ENCODE peak calls at places on chromosomes 1 and 21, in six cellular contexts. T, P, M, H, G and I are unnamed samples.

GRCh38 chr21:42094811-42095210 is 23.7 kb downstream of the UMODL1 start:
- DNase-seq in T (no peak), M (no peak), H (no peak), G (no peak), P (no peak), I (no peak)

GRCh38 chr1:118366296-118366695 is 181.3 kb upstream of the SPAG17 start:
- DNase-seq in G (no peak), T (no peak), H (no peak), M (no peak), P (no peak), I (no peak)

GRCh38 chr1:119659628-119660027 is 11.6 kb upstream of the ZNF697 start:
- DNase-seq in T (no peak), M (no peak), H (no peak), G (no peak), P (no peak), I (no peak)

GRCh38 chr1:181121498-181121897 is 33.0 kb downstream of the IER5 start:
- DNase-seq in G (no peak), T (no peak), H (no peak), M (no peak), P (no peak), I (no peak)

GRCh38 chr1:119859647-119860046 is 36.7 kb downstream of the ADAM30 start:
- DNase-seq in P (no peak), T (peak), M (no peak), G (no peak), H (peak), I (no peak)

GRCh38 chr1:40404670-40405462 is 31.3 kb downstream of the SMAP2 start:
- DNase-seq in T (peak), P (no peak), M (peak), H (peak), G (no peak), I (peak)

GRCh38 chr1:96651517-96651916 is 70.1 kb upstream of the PTBP2 start:
- DNase-seq in H (no peak), M (no peak), P (no peak), T (no peak), G (no peak), I (no peak)

GRCh38 chr1:20158358-20159070 is 19.4 kb downstream of the PLA2G2F start:
- DNase-seq in T (no peak), H (no peak), M (no peak), G (no peak), P (no peak), I (no peak)

GRCh38 chr1:247110627-247111258 is 6.6 kb upstream of the ZNF669 start:
- DNase-seq in G (no peak), M (no peak), H (no peak), T (peak), P (no peak), I (no peak)

GRCh38 chr1:43622471-43622870 is 27.5 kb upstream of the KDM4A start:
- DNase-seq in G (no peak), M (no peak), T (no peak), P (no peak), H (no peak), I (no peak)

GRCh38 chr1:246705368-246705767 is 18.8 kb upstream of the SCCPDH start:
- DNase-seq in H (peak), M (no peak), P (no peak), G (no peak), T (no peak), I (no peak)

GRCh38 chr1:202201266-202201665 is 7.7 kb downstream of the LGR6 start:
- DNase-seq in H (no peak), G (no peak), T (no peak), P (no peak), M (no peak), I (no peak)

GRCh38 chr1:108049083-108049819 is 84.3 kb upstream of the VAV3 start:
- DNase-seq in P (no peak), T (peak), H (peak), G (peak), M (peak), I (peak)

GRCh38 chr1:181113061-181113695 is 24.7 kb downstream of the IER5 start:
- DNase-seq in T (peak), H (peak), G (no peak), M (no peak), P (no peak), I (no peak)

GRCh38 chr1:181089017-181089776 is 697 bp downstream of the IER5 start:
- DNase-seq in H (no peak), T (peak), G (peak), P (no peak), M (peak), I (peak)

GRCh38 chr1:171141336-171142051 is 43.6 kb upstream of the FMO2 start:
- DNase-seq in H (no peak), P (no peak), M (no peak), T (no peak), G (peak), I (peak)

GRCh38 chr1:869499-870244 is 54.1 kb upstream of the SAMD11 start:
- DNase-seq in H (peak), P (no peak), T (peak), G (peak), M (peak), I (peak)

GRCh38 chr1:87512431-87512830 is 183.8 kb downstream of the LMO4 start:
- DNase-seq in G (no peak), P (no peak), M (no peak), T (no peak), H (no peak), I (no peak)

GRCh38 chr1:170581041-170581440 is 49.1 kb downstream of the GORAB start:
- DNase-seq in H (no peak), M (no peak), T (no peak), G (no peak), P (no peak), I (no peak)

GRCh38 chr1:229191066-229191674 is 79.7 kb upstream of the RAB4A start:
- DNase-seq in T (no peak), P (no peak), G (no peak), H (peak), M (no peak), I (no peak)

GRCh38 chr1:200729863-200730262 is 8.8 kb upstream of the CAMSAP2 start:
- DNase-seq in M (no peak), G (no peak), T (no peak), P (no peak), H (no peak), I (no peak)

DNA sequence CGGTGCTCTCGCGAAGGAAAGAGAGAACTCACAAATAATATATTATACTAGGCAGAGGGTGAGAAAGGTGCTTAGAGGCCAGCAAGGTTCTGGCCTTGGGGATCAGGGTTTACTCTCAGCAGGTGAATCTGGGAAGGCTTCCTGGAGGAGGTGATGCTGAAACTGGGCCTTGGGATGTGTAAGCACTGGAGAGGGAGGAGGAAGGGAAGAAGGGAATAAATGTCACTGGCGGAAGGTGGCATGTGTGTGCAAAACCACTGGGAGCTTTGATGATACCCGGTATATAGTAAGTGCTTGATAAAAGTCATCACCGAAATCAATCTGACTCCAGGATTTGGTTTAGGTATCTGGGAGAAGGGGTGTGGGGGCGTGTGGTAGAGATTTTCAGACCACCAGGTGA is 24.4 kb downstream of the SPSB1 start:
- DNase-seq in H (no peak), M (no peak), G (no peak), P (no peak), T (no peak), I (no peak)
- H3K27ac ChIP-seq in H (peak), M (no peak), G (no peak), P (peak), T (no peak), I (no peak)

GRCh38 chr1:21955474-21956281 is 18.6 kb upstream of the HSPG2 start:
- DNase-seq in M (no peak), P (no peak), T (no peak), H (no peak), G (peak), I (no peak)

GRCh38 chr1:21956720-21957552 is 19.8 kb upstream of the HSPG2 start:
- DNase-seq in H (no peak), G (peak), P (peak), T (peak), M (peak), I (peak)

GRCh38 chr1:21951576-21951870 is 14.4 kb upstream of the HSPG2 start:
- DNase-seq in P (no peak), H (no peak), M (no peak), T (no peak), G (no peak), I (no peak)

GRCh38 chr1:21952806-21953514 is 15.8 kb upstream of the HSPG2 start:
- DNase-seq in M (no peak), H (no peak), G (no peak), P (no peak), T (no peak), I (no peak)

DNA sequence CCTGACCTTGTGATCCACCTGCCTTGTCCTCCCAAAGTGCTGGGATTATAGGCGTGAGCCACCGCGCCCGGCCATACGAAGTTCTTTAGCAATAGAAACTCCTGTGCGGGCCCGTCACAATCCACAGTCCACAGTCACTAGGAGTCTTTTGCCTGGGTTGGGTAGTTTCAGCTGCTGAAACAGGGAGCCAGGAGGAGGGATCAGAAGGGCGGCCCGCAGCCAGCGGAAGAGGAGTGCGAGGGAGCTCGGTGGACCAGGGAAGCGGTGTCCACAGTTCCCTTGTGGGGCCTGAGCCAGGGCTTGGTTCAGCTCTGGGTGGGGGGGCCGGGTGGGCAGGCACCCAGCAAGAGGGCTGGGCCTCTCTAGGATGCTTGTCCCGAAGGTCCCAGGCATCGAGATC is 17.9 kb upstream of the HSPG2 start:
- DNase-seq in P (no peak), H (no peak), T (no peak), M (no peak), G (peak), I (no peak)
- H3K27ac ChIP-seq in P (peak), H (no peak), T (no peak), M (no peak), G (peak), I (peak)

GRCh38 chr1:109802136-109802900 is 38.6 kb upstream of the EPS8L3 start:
- DNase-seq in G (no peak), T (no peak), M (peak), H (no peak), P (no peak), I (no peak)
- H3K27ac ChIP-seq in G (peak), T (no peak), M (peak), H (no peak), P (peak), I (no peak)

GRCh38 chr1:15736035-15736665 is at the start of gene SLC25A34:
- DNase-seq in G (peak), H (no peak), T (no peak), M (no peak), P (no peak), I (peak)

GRCh38 chr1:15736666-15737229 is 690 bp downstream of the SLC25A34 start:
- DNase-seq in G (no peak), H (no peak), P (no peak), T (no peak), M (no peak), I (peak)

GRCh38 chr1:15734296-15734695 is 1.8 kb upstream of the SLC25A34 start:
- DNase-seq in M (no peak), T (no peak), H (no peak), P (no peak), G (no peak), I (no peak)

GRCh38 chr1:15734901-15735300 is 1.2 kb upstream of the SLC25A34 start:
- DNase-seq in H (no peak), P (no peak), T (no peak), M (no peak), G (no peak), I (no peak)

DNA sequence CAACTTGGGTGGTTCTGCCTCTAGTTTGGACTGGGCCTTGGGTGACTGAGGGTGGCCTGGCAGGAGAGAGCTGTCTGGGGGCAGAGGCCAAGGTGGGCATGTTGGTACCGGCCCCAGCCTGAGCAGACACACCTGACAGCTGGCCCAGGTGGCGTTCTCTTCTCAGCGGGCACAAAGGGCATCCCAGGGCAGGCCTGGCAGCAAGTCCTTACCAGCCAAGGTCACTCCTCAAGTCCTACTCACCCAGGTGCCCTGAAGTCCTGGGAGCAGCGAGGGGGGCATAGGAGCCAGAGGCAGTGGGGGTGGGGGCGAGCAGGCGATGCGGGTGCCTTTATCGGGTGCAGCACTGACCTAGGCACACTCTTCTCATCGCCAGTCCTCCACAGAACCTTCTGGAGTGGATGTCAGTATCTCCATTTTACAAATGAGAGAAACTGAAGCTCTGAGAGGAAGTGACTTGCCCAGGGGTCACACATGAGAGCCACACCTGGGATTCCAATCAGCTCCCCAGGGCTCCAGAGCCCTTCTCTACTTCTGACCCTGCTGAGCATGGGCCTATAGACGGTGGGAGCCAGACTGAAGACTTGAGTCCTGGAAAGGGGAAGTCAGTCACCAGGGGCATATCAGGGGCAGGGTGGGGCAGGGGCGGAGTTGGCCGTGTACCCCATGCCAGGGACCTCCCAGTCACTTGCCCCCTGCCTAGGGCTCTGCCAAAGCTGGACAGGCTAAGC is 589 bp upstream of the SLC25A34 start:
- DNase-seq in P (no peak), T (no peak), M (no peak), G (no peak), H (no peak), I (peak)
- H3K27ac ChIP-seq in P (peak), T (no peak), M (no peak), G (peak), H (no peak), I (peak)

GRCh38 chr1:56532359-56532696 is 47.0 kb downstream of the PLPP3 start:
- DNase-seq in P (no peak), G (no peak), H (no peak), M (no peak), T (no peak), I (no peak)
- H3K27ac ChIP-seq in P (no peak), G (peak), H (no peak), M (no peak), T (no peak), I (no peak)

DNA sequence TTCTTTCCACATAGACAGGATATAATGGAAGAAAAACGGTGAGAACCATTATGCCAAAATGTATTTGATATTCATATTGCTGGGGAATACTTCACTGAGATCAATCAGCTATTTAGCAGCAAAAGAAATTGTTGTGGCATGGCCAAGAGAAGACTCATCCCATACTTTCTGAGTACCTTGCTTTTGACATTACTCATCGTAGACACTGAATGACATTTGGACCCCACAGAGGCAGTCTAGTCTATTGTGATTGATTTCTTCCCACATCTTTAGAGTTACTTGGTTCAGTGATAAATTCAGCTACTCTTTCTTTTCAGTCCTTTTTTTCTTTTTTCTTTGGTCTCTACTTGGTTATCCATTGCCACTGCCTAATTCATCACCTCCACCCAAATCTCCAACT is 22.1 kb downstream of the ATP1B1 start:
- DNase-seq in P (no peak), H (no peak), G (no peak), M (no peak), T (no peak), I (no peak)
- H3K27ac ChIP-seq in P (no peak), H (no peak), G (no peak), M (no peak), T (no peak), I (no peak)

GRCh38 chr1:244214009-244214967 is 163.2 kb downstream of the ZBTB18 start:
- DNase-seq in G (no peak), H (peak), P (no peak), T (no peak), M (no peak), I (no peak)
- H3K27ac ChIP-seq in G (no peak), H (peak), P (no peak), T (no peak), M (no peak), I (no peak)